ENCODE peak calls at places on chromosomes 1 and 21, in ten cellular contexts. One of them, this sample, is unnamed.

GRCh38 chr1:21573475-21573874 is 64.3 kb downstream of the ALPL start:
- DNase-seq in NCI-H1436: no peak
- DNase-seq in left cardiac atrium: no peak
- DNase-seq in WTC11: no peak
- DNase-seq in effector CD4-positive, alpha-beta T cell: no peak
- DNase-seq in adrenal gland: no peak
- DNase-seq in spleen: no peak
- DNase-seq in stimulated activated CD4-positive, alpha-beta T cell treated with anti-CD3 and anti-CD28 coated beads, Interleukin-4, amount 100 ng/mL, for 1 hour: no peak
- DNase-seq in M059J: no peak
- DNase-seq in stimulated activated naive CD4-positive, alpha-beta T cell treated with Interleukin-2 at 50 U/mL for 16 hours: no peak
- DNase-seq in this sample: no peak

GRCh38 chr1:54487571-54488050 is 60.4 kb upstream of the ACOT11 start:
- DNase-seq in NCI-H1436: no peak
- DNase-seq in left cardiac atrium: peak
- DNase-seq in WTC11: peak
- DNase-seq in effector CD4-positive, alpha-beta T cell: no peak
- DNase-seq in adrenal gland: peak
- DNase-seq in spleen: peak
- DNase-seq in stimulated activated CD4-positive, alpha-beta T cell treated with anti-CD3 and anti-CD28 coated beads, Interleukin-4, amount 100 ng/mL, for 1 hour: no peak
- DNase-seq in M059J: peak
- DNase-seq in stimulated activated naive CD4-positive, alpha-beta T cell treated with Interleukin-2 at 50 U/mL for 16 hours: no peak
- DNase-seq in this sample: peak

GRCh38 chr1:111571239-111571638 is 48.4 kb upstream of the RAP1A start:
- DNase-seq in NCI-H1436: no peak
- DNase-seq in left cardiac atrium: no peak
- DNase-seq in WTC11: no peak
- DNase-seq in effector CD4-positive, alpha-beta T cell: no peak
- DNase-seq in adrenal gland: no peak
- DNase-seq in spleen: no peak
- DNase-seq in stimulated activated CD4-positive, alpha-beta T cell treated with anti-CD3 and anti-CD28 coated beads, Interleukin-4, amount 100 ng/mL, for 1 hour: no peak
- DNase-seq in M059J: peak
- DNase-seq in stimulated activated naive CD4-positive, alpha-beta T cell treated with Interleukin-2 at 50 U/mL for 16 hours: no peak
- DNase-seq in this sample: no peak

GRCh38 chr1:242623118-242623517 is 98.6 kb upstream of the PLD5 start:
- DNase-seq in NCI-H1436: no peak
- DNase-seq in left cardiac atrium: no peak
- DNase-seq in WTC11: no peak
- DNase-seq in effector CD4-positive, alpha-beta T cell: no peak
- DNase-seq in adrenal gland: no peak
- DNase-seq in spleen: no peak
- DNase-seq in stimulated activated CD4-positive, alpha-beta T cell treated with anti-CD3 and anti-CD28 coated beads, Interleukin-4, amount 100 ng/mL, for 1 hour: no peak
- DNase-seq in M059J: no peak
- DNase-seq in stimulated activated naive CD4-positive, alpha-beta T cell treated with Interleukin-2 at 50 U/mL for 16 hours: no peak
- DNase-seq in this sample: no peak

GRCh38 chr1:237119091-237119490 is 77.1 kb downstream of the RYR2 start:
- DNase-seq in NCI-H1436: no peak
- DNase-seq in left cardiac atrium: no peak
- DNase-seq in WTC11: no peak
- DNase-seq in effector CD4-positive, alpha-beta T cell: no peak
- DNase-seq in adrenal gland: no peak
- DNase-seq in spleen: no peak
- DNase-seq in stimulated activated CD4-positive, alpha-beta T cell treated with anti-CD3 and anti-CD28 coated beads, Interleukin-4, amount 100 ng/mL, for 1 hour: no peak
- DNase-seq in M059J: no peak
- DNase-seq in stimulated activated naive CD4-positive, alpha-beta T cell treated with Interleukin-2 at 50 U/mL for 16 hours: no peak
- DNase-seq in this sample: no peak

GRCh38 chr21:43645414-43645891 is 13.8 kb downstream of the HSF2BP start:
- DNase-seq in NCI-H1436: peak
- DNase-seq in left cardiac atrium: peak
- DNase-seq in WTC11: peak
- DNase-seq in effector CD4-positive, alpha-beta T cell: no peak
- DNase-seq in adrenal gland: peak
- DNase-seq in spleen: no peak
- DNase-seq in stimulated activated CD4-positive, alpha-beta T cell treated with anti-CD3 and anti-CD28 coated beads, Interleukin-4, amount 100 ng/mL, for 1 hour: no peak
- DNase-seq in M059J: peak
- DNase-seq in stimulated activated naive CD4-positive, alpha-beta T cell treated with Interleukin-2 at 50 U/mL for 16 hours: no peak
- DNase-seq in this sample: no peak

GRCh38 chr1:172761581-172762025 is 102.7 kb downstream of the FASLG start:
- DNase-seq in NCI-H1436: no peak
- DNase-seq in left cardiac atrium: no peak
- DNase-seq in WTC11: no peak
- DNase-seq in effector CD4-positive, alpha-beta T cell: no peak
- DNase-seq in adrenal gland: no peak
- DNase-seq in spleen: no peak
- DNase-seq in stimulated activated CD4-positive, alpha-beta T cell treated with anti-CD3 and anti-CD28 coated beads, Interleukin-4, amount 100 ng/mL, for 1 hour: no peak
- DNase-seq in M059J: peak
- DNase-seq in stimulated activated naive CD4-positive, alpha-beta T cell treated with Interleukin-2 at 50 U/mL for 16 hours: no peak
- DNase-seq in this sample: no peak

GRCh38 chr1:200438911-200439310 is 29.1 kb upstream of the ZNF281 start:
- DNase-seq in NCI-H1436: peak
- DNase-seq in left cardiac atrium: no peak
- DNase-seq in WTC11: no peak
- DNase-seq in effector CD4-positive, alpha-beta T cell: no peak
- DNase-seq in adrenal gland: no peak
- DNase-seq in spleen: no peak
- DNase-seq in stimulated activated CD4-positive, alpha-beta T cell treated with anti-CD3 and anti-CD28 coated beads, Interleukin-4, amount 100 ng/mL, for 1 hour: no peak
- DNase-seq in M059J: peak
- DNase-seq in stimulated activated naive CD4-positive, alpha-beta T cell treated with Interleukin-2 at 50 U/mL for 16 hours: no peak
- DNase-seq in this sample: no peak

GRCh38 chr1:2134604-2135307 is 59.8 kb downstream of the FAAP20 start:
- DNase-seq in NCI-H1436: no peak
- DNase-seq in left cardiac atrium: no peak
- DNase-seq in WTC11: no peak
- DNase-seq in effector CD4-positive, alpha-beta T cell: no peak
- DNase-seq in adrenal gland: no peak
- DNase-seq in spleen: peak
- DNase-seq in stimulated activated CD4-positive, alpha-beta T cell treated with anti-CD3 and anti-CD28 coated beads, Interleukin-4, amount 100 ng/mL, for 1 hour: no peak
- DNase-seq in M059J: no peak
- DNase-seq in stimulated activated naive CD4-positive, alpha-beta T cell treated with Interleukin-2 at 50 U/mL for 16 hours: no peak
- DNase-seq in this sample: peak

GRCh38 chr1:91871994-91872393 is 14.0 kb downstream of the TGFBR3 start:
- DNase-seq in NCI-H1436: no peak
- DNase-seq in left cardiac atrium: no peak
- DNase-seq in WTC11: no peak
- DNase-seq in effector CD4-positive, alpha-beta T cell: no peak
- DNase-seq in adrenal gland: no peak
- DNase-seq in spleen: no peak
- DNase-seq in stimulated activated CD4-positive, alpha-beta T cell treated with anti-CD3 and anti-CD28 coated beads, Interleukin-4, amount 100 ng/mL, for 1 hour: no peak
- DNase-seq in M059J: peak
- DNase-seq in stimulated activated naive CD4-positive, alpha-beta T cell treated with Interleukin-2 at 50 U/mL for 16 hours: no peak
- DNase-seq in this sample: no peak

GRCh38 chr1:220157738-220158137 is 63.8 kb downstream of the IARS2 start:
- DNase-seq in NCI-H1436: no peak
- DNase-seq in left cardiac atrium: no peak
- DNase-seq in WTC11: no peak
- DNase-seq in effector CD4-positive, alpha-beta T cell: no peak
- DNase-seq in adrenal gland: no peak
- DNase-seq in spleen: no peak
- DNase-seq in stimulated activated CD4-positive, alpha-beta T cell treated with anti-CD3 and anti-CD28 coated beads, Interleukin-4, amount 100 ng/mL, for 1 hour: no peak
- DNase-seq in M059J: peak
- DNase-seq in stimulated activated naive CD4-positive, alpha-beta T cell treated with Interleukin-2 at 50 U/mL for 16 hours: no peak
- DNase-seq in this sample: no peak

GRCh38 chr1:201311356-201312011 is 28.2 kb downstream of the PKP1 start:
- DNase-seq in NCI-H1436: no peak
- DNase-seq in left cardiac atrium: no peak
- DNase-seq in WTC11: no peak
- DNase-seq in effector CD4-positive, alpha-beta T cell: no peak
- DNase-seq in adrenal gland: no peak
- DNase-seq in spleen: no peak
- DNase-seq in stimulated activated CD4-positive, alpha-beta T cell treated with anti-CD3 and anti-CD28 coated beads, Interleukin-4, amount 100 ng/mL, for 1 hour: no peak
- DNase-seq in M059J: no peak
- DNase-seq in stimulated activated naive CD4-positive, alpha-beta T cell treated with Interleukin-2 at 50 U/mL for 16 hours: no peak
- DNase-seq in this sample: no peak

GRCh38 chr1:213783898-213784297 is 203.9 kb upstream of the PROX1 start:
- DNase-seq in NCI-H1436: no peak
- DNase-seq in left cardiac atrium: no peak
- DNase-seq in WTC11: no peak
- DNase-seq in effector CD4-positive, alpha-beta T cell: no peak
- DNase-seq in adrenal gland: no peak
- DNase-seq in spleen: no peak
- DNase-seq in stimulated activated CD4-positive, alpha-beta T cell treated with anti-CD3 and anti-CD28 coated beads, Interleukin-4, amount 100 ng/mL, for 1 hour: no peak
- DNase-seq in M059J: no peak
- DNase-seq in stimulated activated naive CD4-positive, alpha-beta T cell treated with Interleukin-2 at 50 U/mL for 16 hours: no peak
- DNase-seq in this sample: no peak

GRCh38 chr1:3923378-3924185 is 23.5 kb upstream of the C1orf174 start:
- DNase-seq in NCI-H1436: no peak
- DNase-seq in left cardiac atrium: peak
- DNase-seq in WTC11: no peak
- DNase-seq in effector CD4-positive, alpha-beta T cell: no peak
- DNase-seq in adrenal gland: no peak
- DNase-seq in spleen: peak
- DNase-seq in stimulated activated CD4-positive, alpha-beta T cell treated with anti-CD3 and anti-CD28 coated beads, Interleukin-4, amount 100 ng/mL, for 1 hour: no peak
- DNase-seq in M059J: no peak
- DNase-seq in stimulated activated naive CD4-positive, alpha-beta T cell treated with Interleukin-2 at 50 U/mL for 16 hours: no peak
- DNase-seq in this sample: peak

GRCh38 chr1:160162936-160163335 is 11.5 kb downstream of the ATP1A4 start:
- DNase-seq in NCI-H1436: no peak
- DNase-seq in left cardiac atrium: no peak
- DNase-seq in WTC11: no peak
- DNase-seq in effector CD4-positive, alpha-beta T cell: no peak
- DNase-seq in adrenal gland: no peak
- DNase-seq in spleen: no peak
- DNase-seq in stimulated activated CD4-positive, alpha-beta T cell treated with anti-CD3 and anti-CD28 coated beads, Interleukin-4, amount 100 ng/mL, for 1 hour: no peak
- DNase-seq in M059J: no peak
- DNase-seq in stimulated activated naive CD4-positive, alpha-beta T cell treated with Interleukin-2 at 50 U/mL for 16 hours: no peak
- DNase-seq in this sample: no peak

GRCh38 chr1:64038965-64039926 is 164.2 kb upstream of the UBE2U start:
- DNase-seq in NCI-H1436: no peak
- DNase-seq in left cardiac atrium: peak
- DNase-seq in WTC11: peak
- DNase-seq in effector CD4-positive, alpha-beta T cell: no peak
- DNase-seq in adrenal gland: peak
- DNase-seq in spleen: no peak
- DNase-seq in stimulated activated CD4-positive, alpha-beta T cell treated with anti-CD3 and anti-CD28 coated beads, Interleukin-4, amount 100 ng/mL, for 1 hour: no peak
- DNase-seq in M059J: peak
- DNase-seq in stimulated activated naive CD4-positive, alpha-beta T cell treated with Interleukin-2 at 50 U/mL for 16 hours: no peak
- DNase-seq in this sample: no peak

GRCh38 chr1:21914880-21915640 is 22.1 kb downstream of the HSPG2 start:
- DNase-seq in NCI-H1436: no peak
- DNase-seq in left cardiac atrium: peak
- DNase-seq in WTC11: no peak
- DNase-seq in effector CD4-positive, alpha-beta T cell: no peak
- DNase-seq in adrenal gland: no peak
- DNase-seq in spleen: no peak
- DNase-seq in stimulated activated CD4-positive, alpha-beta T cell treated with anti-CD3 and anti-CD28 coated beads, Interleukin-4, amount 100 ng/mL, for 1 hour: no peak
- DNase-seq in M059J: no peak
- DNase-seq in stimulated activated naive CD4-positive, alpha-beta T cell treated with Interleukin-2 at 50 U/mL for 16 hours: no peak
- DNase-seq in this sample: peak

GRCh38 chr1:178055779-178056471 is 38.0 kb upstream of the RASAL2 start:
- DNase-seq in NCI-H1436: no peak
- DNase-seq in left cardiac atrium: no peak
- DNase-seq in WTC11: no peak
- DNase-seq in effector CD4-positive, alpha-beta T cell: no peak
- DNase-seq in adrenal gland: no peak
- DNase-seq in spleen: no peak
- DNase-seq in stimulated activated CD4-positive, alpha-beta T cell treated with anti-CD3 and anti-CD28 coated beads, Interleukin-4, amount 100 ng/mL, for 1 hour: no peak
- DNase-seq in M059J: peak
- DNase-seq in stimulated activated naive CD4-positive, alpha-beta T cell treated with Interleukin-2 at 50 U/mL for 16 hours: no peak
- DNase-seq in this sample: peak

GRCh38 chr1:208486677-208487076 is 242.5 kb upstream of the PLXNA2 start:
- DNase-seq in NCI-H1436: no peak
- DNase-seq in left cardiac atrium: no peak
- DNase-seq in WTC11: no peak
- DNase-seq in effector CD4-positive, alpha-beta T cell: no peak
- DNase-seq in adrenal gland: no peak
- DNase-seq in spleen: no peak
- DNase-seq in stimulated activated CD4-positive, alpha-beta T cell treated with anti-CD3 and anti-CD28 coated beads, Interleukin-4, amount 100 ng/mL, for 1 hour: no peak
- DNase-seq in M059J: no peak
- DNase-seq in stimulated activated naive CD4-positive, alpha-beta T cell treated with Interleukin-2 at 50 U/mL for 16 hours: no peak
- DNase-seq in this sample: no peak

GRCh38 chr1:80509965-80510522 is 1290.7 kb upstream of the ADGRL2 start:
- DNase-seq in NCI-H1436: no peak
- DNase-seq in left cardiac atrium: no peak
- DNase-seq in WTC11: peak
- DNase-seq in effector CD4-positive, alpha-beta T cell: no peak
- DNase-seq in adrenal gland: no peak
- DNase-seq in spleen: no peak
- DNase-seq in stimulated activated CD4-positive, alpha-beta T cell treated with anti-CD3 and anti-CD28 coated beads, Interleukin-4, amount 100 ng/mL, for 1 hour: no peak
- DNase-seq in M059J: no peak
- DNase-seq in stimulated activated naive CD4-positive, alpha-beta T cell treated with Interleukin-2 at 50 U/mL for 16 hours: no peak
- DNase-seq in this sample: no peak

GRCh38 chr21:37374026-37374425 is 7.5 kb downstream of the DYRK1A start:
- DNase-seq in NCI-H1436: no peak
- DNase-seq in left cardiac atrium: no peak
- DNase-seq in WTC11: no peak
- DNase-seq in effector CD4-positive, alpha-beta T cell: no peak
- DNase-seq in adrenal gland: no peak
- DNase-seq in spleen: no peak
- DNase-seq in stimulated activated CD4-positive, alpha-beta T cell treated with anti-CD3 and anti-CD28 coated beads, Interleukin-4, amount 100 ng/mL, for 1 hour: no peak
- DNase-seq in M059J: peak
- DNase-seq in stimulated activated naive CD4-positive, alpha-beta T cell treated with Interleukin-2 at 50 U/mL for 16 hours: no peak
- DNase-seq in this sample: no peak

GRCh38 chr1:21801100-21801499 is 11.0 kb upstream of the LDLRAD2 start:
- DNase-seq in NCI-H1436: no peak
- DNase-seq in left cardiac atrium: no peak
- DNase-seq in WTC11: no peak
- DNase-seq in effector CD4-positive, alpha-beta T cell: no peak
- DNase-seq in adrenal gland: no peak
- DNase-seq in spleen: no peak
- DNase-seq in stimulated activated CD4-positive, alpha-beta T cell treated with anti-CD3 and anti-CD28 coated beads, Interleukin-4, amount 100 ng/mL, for 1 hour: no peak
- DNase-seq in M059J: peak
- DNase-seq in stimulated activated naive CD4-positive, alpha-beta T cell treated with Interleukin-2 at 50 U/mL for 16 hours: no peak
- DNase-seq in this sample: no peak